ENCODE peak calls at places on chromosomes 7 and 10, in nine cellular contexts. One of them, this sample, is unnamed.
A peak's percentile ranks its signal among the peaks of the same experiment; 100 is the strongest.

GRCh38 chr10:91590904-91591791 is 41.7 kb downstream of the PPP1R3C start:
- DNase-seq in T-helper 9 cell: no peak
- DNase-seq in aorta: no peak
- DNase-seq in glutamatergic neuron: peak; percentile 46
- DNase-seq in omental fat pad: no peak
- DNase-seq in Jurkat, Clone E6-1: no peak
- DNase-seq in H54: peak; percentile 34
- DNase-seq in ascending aorta: no peak
- DNase-seq in CD8-positive, alpha-beta T cell: no peak
- DNase-seq in this sample: no peak

GRCh38 chr10:68550747-68551411 is 9.3 kb upstream of the TET1 start:
- DNase-seq in T-helper 9 cell: no peak
- DNase-seq in aorta: no peak
- DNase-seq in glutamatergic neuron: peak; percentile 37
- DNase-seq in omental fat pad: no peak
- DNase-seq in Jurkat, Clone E6-1: peak; percentile 76
- DNase-seq in H54: peak; percentile 65
- DNase-seq in ascending aorta: no peak
- DNase-seq in CD8-positive, alpha-beta T cell: peak; percentile 26
- DNase-seq in this sample: no peak

GRCh38 chr10:71950683-71951082 is 13.5 kb upstream of the CHST3 start:
- DNase-seq in T-helper 9 cell: no peak
- DNase-seq in aorta: no peak
- DNase-seq in glutamatergic neuron: no peak
- DNase-seq in omental fat pad: no peak
- DNase-seq in Jurkat, Clone E6-1: no peak
- DNase-seq in H54: no peak
- DNase-seq in ascending aorta: no peak
- DNase-seq in CD8-positive, alpha-beta T cell: no peak
- DNase-seq in this sample: no peak

GRCh38 chr10:11160982-11161554 is 143.4 kb downstream of the CELF2 start:
- DNase-seq in T-helper 9 cell: no peak
- DNase-seq in aorta: no peak
- DNase-seq in glutamatergic neuron: no peak
- DNase-seq in omental fat pad: no peak
- DNase-seq in Jurkat, Clone E6-1: no peak
- DNase-seq in H54: no peak
- DNase-seq in ascending aorta: peak; percentile 36
- DNase-seq in CD8-positive, alpha-beta T cell: no peak
- DNase-seq in this sample: no peak

GRCh38 chr7:134703781-134704180 is 57.1 kb downstream of the BPGM start:
- DNase-seq in T-helper 9 cell: no peak
- DNase-seq in aorta: no peak
- DNase-seq in glutamatergic neuron: no peak
- DNase-seq in omental fat pad: no peak
- DNase-seq in Jurkat, Clone E6-1: no peak
- DNase-seq in H54: no peak
- DNase-seq in ascending aorta: no peak
- DNase-seq in CD8-positive, alpha-beta T cell: no peak
- DNase-seq in this sample: no peak

GRCh38 chr7:27141138-27141537 is 2.3 kb downstream of the HOXA5 start:
- DNase-seq in T-helper 9 cell: no peak
- DNase-seq in aorta: no peak
- DNase-seq in glutamatergic neuron: no peak
- DNase-seq in omental fat pad: peak; percentile 13
- DNase-seq in Jurkat, Clone E6-1: no peak
- DNase-seq in H54: no peak
- DNase-seq in ascending aorta: no peak
- DNase-seq in CD8-positive, alpha-beta T cell: no peak
- DNase-seq in this sample: peak; percentile 24

GRCh38 chr7:11206131-11206921 is 232.7 kb downstream of the PHF14 start:
- DNase-seq in T-helper 9 cell: no peak
- DNase-seq in aorta: no peak
- DNase-seq in glutamatergic neuron: no peak
- DNase-seq in omental fat pad: no peak
- DNase-seq in Jurkat, Clone E6-1: no peak
- DNase-seq in H54: no peak
- DNase-seq in ascending aorta: no peak
- DNase-seq in CD8-positive, alpha-beta T cell: no peak
- DNase-seq in this sample: no peak

GRCh38 chr7:128030999-128031681 is at the start of gene LRRC4:
- DNase-seq in T-helper 9 cell: no peak
- DNase-seq in aorta: no peak
- DNase-seq in glutamatergic neuron: peak; percentile 56
- DNase-seq in omental fat pad: no peak
- DNase-seq in Jurkat, Clone E6-1: no peak
- DNase-seq in H54: no peak
- DNase-seq in ascending aorta: no peak
- DNase-seq in CD8-positive, alpha-beta T cell: peak; percentile 24
- DNase-seq in this sample: peak; percentile 74

GRCh38 chr7:75687246-75688088 is 51.3 kb downstream of the HIP1 start:
- DNase-seq in T-helper 9 cell: no peak
- DNase-seq in aorta: no peak
- DNase-seq in glutamatergic neuron: no peak
- DNase-seq in omental fat pad: no peak
- DNase-seq in Jurkat, Clone E6-1: no peak
- DNase-seq in H54: no peak
- DNase-seq in ascending aorta: no peak
- DNase-seq in CD8-positive, alpha-beta T cell: no peak
- DNase-seq in this sample: no peak

GRCh38 chr7:55069271-55069792 is 50.5 kb downstream of the EGFR start:
- DNase-seq in T-helper 9 cell: no peak
- DNase-seq in aorta: no peak
- DNase-seq in glutamatergic neuron: no peak
- DNase-seq in omental fat pad: no peak
- DNase-seq in Jurkat, Clone E6-1: no peak
- DNase-seq in H54: no peak
- DNase-seq in ascending aorta: no peak
- DNase-seq in CD8-positive, alpha-beta T cell: no peak
- DNase-seq in this sample: no peak

GRCh38 chr10:75400769-75401568 is 595 bp downstream of the ZNF503 start:
- DNase-seq in T-helper 9 cell: no peak
- DNase-seq in aorta: peak; percentile 89
- DNase-seq in glutamatergic neuron: peak; percentile 73
- DNase-seq in omental fat pad: no peak
- DNase-seq in Jurkat, Clone E6-1: no peak
- DNase-seq in H54: peak; percentile 67
- DNase-seq in ascending aorta: no peak
- DNase-seq in CD8-positive, alpha-beta T cell: no peak
- DNase-seq in this sample: peak; percentile 55

GRCh38 chr7:28779929-28780328 is 178.2 kb downstream of the TRIL start:
- DNase-seq in T-helper 9 cell: no peak
- DNase-seq in aorta: no peak
- DNase-seq in glutamatergic neuron: no peak
- DNase-seq in omental fat pad: no peak
- DNase-seq in Jurkat, Clone E6-1: no peak
- DNase-seq in H54: no peak
- DNase-seq in ascending aorta: no peak
- DNase-seq in CD8-positive, alpha-beta T cell: no peak
- DNase-seq in this sample: no peak

GRCh38 chr7:25515876-25516275 is 287.6 kb upstream of the NPVF start:
- DNase-seq in T-helper 9 cell: no peak
- DNase-seq in aorta: no peak
- DNase-seq in glutamatergic neuron: no peak
- DNase-seq in omental fat pad: no peak
- DNase-seq in Jurkat, Clone E6-1: no peak
- DNase-seq in H54: no peak
- DNase-seq in ascending aorta: no peak
- DNase-seq in CD8-positive, alpha-beta T cell: no peak
- DNase-seq in this sample: no peak

GRCh38 chr10:75401569-75402485 is at the start of gene ZNF503:
- DNase-seq in T-helper 9 cell: no peak
- DNase-seq in aorta: peak; percentile 99
- DNase-seq in glutamatergic neuron: peak; percentile 96
- DNase-seq in omental fat pad: peak; percentile 84
- DNase-seq in Jurkat, Clone E6-1: peak; percentile 24
- DNase-seq in H54: peak; percentile 100
- DNase-seq in ascending aorta: peak; percentile 94
- DNase-seq in CD8-positive, alpha-beta T cell: no peak
- DNase-seq in this sample: peak; percentile 97

GRCh38 chr7:26284995-26285632 is 6.5 kb upstream of the SNX10 start:
- DNase-seq in T-helper 9 cell: no peak
- DNase-seq in aorta: no peak
- DNase-seq in glutamatergic neuron: no peak
- DNase-seq in omental fat pad: no peak
- DNase-seq in Jurkat, Clone E6-1: no peak
- DNase-seq in H54: no peak
- DNase-seq in ascending aorta: no peak
- DNase-seq in CD8-positive, alpha-beta T cell: no peak
- DNase-seq in this sample: no peak

GRCh38 chr10:101834341-101834740 is 9.3 kb downstream of the KCNIP2 start:
- DNase-seq in T-helper 9 cell: no peak
- DNase-seq in aorta: no peak
- DNase-seq in glutamatergic neuron: no peak
- DNase-seq in omental fat pad: no peak
- DNase-seq in Jurkat, Clone E6-1: peak; percentile 53
- DNase-seq in H54: no peak
- DNase-seq in ascending aorta: no peak
- DNase-seq in CD8-positive, alpha-beta T cell: no peak
- DNase-seq in this sample: no peak

GRCh38 chr7:139626817-139627216 is 103.3 kb downstream of the CLEC2L start:
- DNase-seq in T-helper 9 cell: no peak
- DNase-seq in aorta: no peak
- DNase-seq in glutamatergic neuron: no peak
- DNase-seq in omental fat pad: no peak
- DNase-seq in Jurkat, Clone E6-1: peak; percentile 93
- DNase-seq in H54: no peak
- DNase-seq in ascending aorta: no peak
- DNase-seq in CD8-positive, alpha-beta T cell: peak; percentile 21
- DNase-seq in this sample: no peak

GRCh38 chr10:927131-927530 is 4.4 kb downstream of the LARP4B start:
- DNase-seq in T-helper 9 cell: no peak
- DNase-seq in aorta: no peak
- DNase-seq in glutamatergic neuron: no peak
- DNase-seq in omental fat pad: no peak
- DNase-seq in Jurkat, Clone E6-1: no peak
- DNase-seq in H54: no peak
- DNase-seq in ascending aorta: no peak
- DNase-seq in CD8-positive, alpha-beta T cell: no peak
- DNase-seq in this sample: no peak

GRCh38 chr10:87721781-87722180 is 62.1 kb downstream of the PAPSS2 start:
- DNase-seq in T-helper 9 cell: no peak
- DNase-seq in aorta: no peak
- DNase-seq in glutamatergic neuron: no peak
- DNase-seq in omental fat pad: no peak
- DNase-seq in Jurkat, Clone E6-1: no peak
- DNase-seq in H54: no peak
- DNase-seq in ascending aorta: no peak
- DNase-seq in CD8-positive, alpha-beta T cell: no peak
- DNase-seq in this sample: no peak

GRCh38 chr7:84339306-84339705 is 144.7 kb upstream of the SEMA3A start:
- DNase-seq in T-helper 9 cell: no peak
- DNase-seq in aorta: no peak
- DNase-seq in glutamatergic neuron: no peak
- DNase-seq in omental fat pad: no peak
- DNase-seq in Jurkat, Clone E6-1: no peak
- DNase-seq in H54: no peak
- DNase-seq in ascending aorta: no peak
- DNase-seq in CD8-positive, alpha-beta T cell: no peak
- DNase-seq in this sample: no peak

GRCh38 chr10:79376078-79376628 is 28.9 kb downstream of the PPIF start:
- DNase-seq in T-helper 9 cell: no peak
- DNase-seq in aorta: no peak
- DNase-seq in glutamatergic neuron: no peak
- DNase-seq in omental fat pad: no peak
- DNase-seq in Jurkat, Clone E6-1: no peak
- DNase-seq in H54: no peak
- DNase-seq in ascending aorta: no peak
- DNase-seq in CD8-positive, alpha-beta T cell: no peak
- DNase-seq in this sample: no peak